ENCODE peak calls at places on chromosomes 4 and X, in nine cellular contexts. One of them, this sample, is unnamed.

GRCh38 chrX:40147399-40148188 is 49.8 kb upstream of the BCOR start:
- DNase-seq in choroid plexus epithelial cell: no peak
- DNase-seq in heart right ventricle: no peak
- DNase-seq in neural crest cell: no peak
- DNase-seq in PC-9: no peak
- DNase-seq in tibial artery: no peak
- DNase-seq in CD8-positive, alpha-beta T cell: no peak
- DNase-seq in pancreas: no peak
- DNase-seq in AG10803: no peak
- DNase-seq in this sample: peak; percentile 43

GRCh38 chrX:37860731-37861130 is 13.4 kb upstream of the DYNLT3 start:
- DNase-seq in choroid plexus epithelial cell: no peak
- DNase-seq in heart right ventricle: no peak
- DNase-seq in neural crest cell: no peak
- DNase-seq in PC-9: no peak
- DNase-seq in tibial artery: no peak
- DNase-seq in CD8-positive, alpha-beta T cell: no peak
- DNase-seq in pancreas: no peak
- DNase-seq in AG10803: no peak
- DNase-seq in this sample: no peak

GRCh38 chr4:69823481-69824186 is 36.3 kb downstream of the SULT1E1 start:
- DNase-seq in choroid plexus epithelial cell: peak; percentile 81
- DNase-seq in heart right ventricle: no peak
- DNase-seq in neural crest cell: no peak
- DNase-seq in PC-9: no peak
- DNase-seq in tibial artery: no peak
- DNase-seq in CD8-positive, alpha-beta T cell: peak; percentile 34
- DNase-seq in pancreas: peak; percentile 64
- DNase-seq in AG10803: peak; percentile 20
- DNase-seq in this sample: no peak

GRCh38 chrX:148940411-148940996 is 440.1 kb downstream of the AFF2 start:
- DNase-seq in choroid plexus epithelial cell: peak; percentile 26
- DNase-seq in heart right ventricle: no peak
- DNase-seq in neural crest cell: no peak
- DNase-seq in PC-9: no peak
- DNase-seq in tibial artery: no peak
- DNase-seq in CD8-positive, alpha-beta T cell: no peak
- DNase-seq in pancreas: no peak
- DNase-seq in AG10803: peak; percentile 13
- DNase-seq in this sample: no peak

GRCh38 chr4:99755223-99755944 is 61.2 kb upstream of the DAPP1 start:
- DNase-seq in choroid plexus epithelial cell: peak; percentile 8
- DNase-seq in heart right ventricle: no peak
- DNase-seq in neural crest cell: no peak
- DNase-seq in PC-9: no peak
- DNase-seq in tibial artery: no peak
- DNase-seq in CD8-positive, alpha-beta T cell: no peak
- DNase-seq in pancreas: no peak
- DNase-seq in AG10803: no peak
- DNase-seq in this sample: no peak

GRCh38 chr4:87444741-87445140 is 22.4 kb downstream of the NUDT9 start:
- DNase-seq in choroid plexus epithelial cell: no peak
- DNase-seq in heart right ventricle: no peak
- DNase-seq in neural crest cell: no peak
- DNase-seq in PC-9: no peak
- DNase-seq in tibial artery: no peak
- DNase-seq in CD8-positive, alpha-beta T cell: no peak
- DNase-seq in pancreas: no peak
- DNase-seq in AG10803: no peak
- DNase-seq in this sample: no peak

GRCh38 chr4:80407246-80407645 is 71.7 kb downstream of the CFAP299 start:
- DNase-seq in choroid plexus epithelial cell: peak; percentile 2
- DNase-seq in heart right ventricle: peak; percentile 37
- DNase-seq in neural crest cell: no peak
- DNase-seq in PC-9: no peak
- DNase-seq in tibial artery: peak; percentile 78
- DNase-seq in CD8-positive, alpha-beta T cell: no peak
- DNase-seq in pancreas: no peak
- DNase-seq in AG10803: peak; percentile 89
- DNase-seq in this sample: no peak

GRCh38 chr4:64158648-64159326 is 250.5 kb downstream of the TECRL start:
- DNase-seq in choroid plexus epithelial cell: peak; percentile 70
- DNase-seq in heart right ventricle: peak; percentile 30
- DNase-seq in neural crest cell: peak; percentile 75
- DNase-seq in PC-9: peak; percentile 55
- DNase-seq in tibial artery: peak; percentile 43
- DNase-seq in CD8-positive, alpha-beta T cell: no peak
- DNase-seq in pancreas: peak; percentile 22
- DNase-seq in AG10803: peak; percentile 47
- DNase-seq in this sample: peak; percentile 40

GRCh38 chr4:78222575-78223186 is 165.6 kb downstream of the FRAS1 start:
- DNase-seq in choroid plexus epithelial cell: no peak
- DNase-seq in heart right ventricle: no peak
- DNase-seq in neural crest cell: no peak
- DNase-seq in PC-9: no peak
- DNase-seq in tibial artery: no peak
- DNase-seq in CD8-positive, alpha-beta T cell: no peak
- DNase-seq in pancreas: no peak
- DNase-seq in AG10803: no peak
- DNase-seq in this sample: no peak

GRCh38 chr4:10099521-10100325 is 16.9 kb downstream of the WDR1 start:
- DNase-seq in choroid plexus epithelial cell: no peak
- DNase-seq in heart right ventricle: no peak
- DNase-seq in neural crest cell: no peak
- DNase-seq in PC-9: no peak
- DNase-seq in tibial artery: no peak
- DNase-seq in CD8-positive, alpha-beta T cell: no peak
- DNase-seq in pancreas: no peak
- DNase-seq in AG10803: no peak
- DNase-seq in this sample: no peak

GRCh38 chr4:173257732-173258717 is 76.1 kb downstream of the HMGB2 start:
- DNase-seq in choroid plexus epithelial cell: peak; percentile 88
- DNase-seq in heart right ventricle: peak; percentile 61
- DNase-seq in neural crest cell: peak; percentile 38
- DNase-seq in PC-9: peak; percentile 48
- DNase-seq in tibial artery: peak; percentile 48
- DNase-seq in CD8-positive, alpha-beta T cell: peak; percentile 28
- DNase-seq in pancreas: peak; percentile 37
- DNase-seq in AG10803: peak; percentile 67
- DNase-seq in this sample: peak; percentile 43

GRCh38 chr4:173256825-173257224 is 77.3 kb downstream of the HMGB2 start:
- DNase-seq in choroid plexus epithelial cell: no peak
- DNase-seq in heart right ventricle: no peak
- DNase-seq in neural crest cell: no peak
- DNase-seq in PC-9: no peak
- DNase-seq in tibial artery: no peak
- DNase-seq in CD8-positive, alpha-beta T cell: no peak
- DNase-seq in pancreas: no peak
- DNase-seq in AG10803: no peak
- DNase-seq in this sample: no peak

GRCh38 chr4:173261052-173261451 is 73.1 kb downstream of the HMGB2 start:
- DNase-seq in choroid plexus epithelial cell: no peak
- DNase-seq in heart right ventricle: no peak
- DNase-seq in neural crest cell: no peak
- DNase-seq in PC-9: no peak
- DNase-seq in tibial artery: no peak
- DNase-seq in CD8-positive, alpha-beta T cell: no peak
- DNase-seq in pancreas: no peak
- DNase-seq in AG10803: no peak
- DNase-seq in this sample: no peak

GRCh38 chr4:173258866-173259265 is 75.3 kb downstream of the HMGB2 start:
- DNase-seq in choroid plexus epithelial cell: no peak
- DNase-seq in heart right ventricle: no peak
- DNase-seq in neural crest cell: no peak
- DNase-seq in PC-9: no peak
- DNase-seq in tibial artery: no peak
- DNase-seq in CD8-positive, alpha-beta T cell: no peak
- DNase-seq in pancreas: no peak
- DNase-seq in AG10803: no peak
- DNase-seq in this sample: no peak

DNA sequence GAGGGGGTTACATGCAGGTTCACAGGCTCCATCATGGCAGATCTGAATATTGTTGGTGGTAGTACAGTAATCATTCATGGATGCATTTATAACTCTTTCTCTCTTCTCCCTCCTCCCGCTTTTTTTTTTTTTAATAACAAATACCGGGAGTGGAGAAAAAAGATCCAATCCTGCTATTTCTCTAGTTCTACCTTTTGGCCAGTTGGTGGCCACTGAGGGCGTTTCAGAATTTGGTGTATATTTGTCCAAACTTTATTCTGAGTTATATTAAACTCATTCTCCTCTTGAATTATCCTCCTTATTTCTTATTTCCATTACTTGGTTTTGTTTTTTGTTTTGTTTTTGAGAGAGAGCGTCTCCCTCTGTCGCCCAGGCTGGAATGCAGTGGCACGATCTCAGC is 74.8 kb downstream of the HMGB2 start:
- DNase-seq in choroid plexus epithelial cell: no peak
- DNase-seq in heart right ventricle: no peak
- DNase-seq in neural crest cell: no peak
- DNase-seq in PC-9: no peak
- DNase-seq in tibial artery: no peak
- DNase-seq in CD8-positive, alpha-beta T cell: no peak
- DNase-seq in pancreas: no peak
- DNase-seq in AG10803: no peak
- DNase-seq in this sample: no peak
- TF ChIP-seq CTCF in choroid plexus epithelial cell: peak; percentile 45
- TF ChIP-seq CTCF in heart right ventricle: no peak
- TF ChIP-seq CTCF in neural crest cell: peak; percentile 41
- TF ChIP-seq CTCF in PC-9: no peak
- TF ChIP-seq CTCF in tibial artery: no peak
- TF ChIP-seq CTCF in CD8-positive, alpha-beta T cell: no peak
- TF ChIP-seq CTCF in pancreas: no peak
- TF ChIP-seq CTCF in AG10803: no peak
- TF ChIP-seq CTCF in this sample: no peak

DNA sequence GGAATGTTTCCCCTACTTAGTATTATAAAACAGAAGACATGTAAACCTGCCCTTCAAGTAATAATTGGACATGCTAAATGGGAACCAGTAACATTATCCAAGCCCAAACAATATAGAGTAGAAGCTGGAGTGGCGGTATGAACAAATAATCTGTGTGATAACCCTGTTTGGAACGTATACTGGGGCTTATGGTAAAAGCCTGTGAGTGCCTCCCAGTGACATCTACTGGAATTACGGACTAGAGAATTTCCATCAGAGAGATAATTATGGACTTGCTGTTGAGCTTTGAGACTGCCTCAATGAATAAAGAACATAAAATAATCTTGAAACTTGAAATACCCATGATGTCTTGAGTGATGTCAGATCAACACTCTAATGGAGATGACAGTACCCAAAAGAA is 406.3 kb upstream of the GRIA3 start:
- DNase-seq in choroid plexus epithelial cell: peak; percentile 6
- DNase-seq in heart right ventricle: no peak
- DNase-seq in neural crest cell: no peak
- DNase-seq in PC-9: no peak
- DNase-seq in tibial artery: no peak
- DNase-seq in CD8-positive, alpha-beta T cell: no peak
- DNase-seq in pancreas: no peak
- DNase-seq in AG10803: no peak
- DNase-seq in this sample: no peak
- TF ChIP-seq CTCF in choroid plexus epithelial cell: no peak
- TF ChIP-seq CTCF in heart right ventricle: no peak
- TF ChIP-seq CTCF in neural crest cell: no peak
- TF ChIP-seq CTCF in PC-9: no peak
- TF ChIP-seq CTCF in tibial artery: no peak
- TF ChIP-seq CTCF in CD8-positive, alpha-beta T cell: no peak
- TF ChIP-seq CTCF in pancreas: no peak
- TF ChIP-seq CTCF in AG10803: no peak
- TF ChIP-seq CTCF in this sample: no peak

GRCh38 chr4:76622717-76623116 is 187.7 kb downstream of the SHROOM3 start:
- DNase-seq in choroid plexus epithelial cell: no peak
- DNase-seq in heart right ventricle: no peak
- DNase-seq in neural crest cell: no peak
- DNase-seq in PC-9: no peak
- DNase-seq in tibial artery: no peak
- DNase-seq in CD8-positive, alpha-beta T cell: no peak
- DNase-seq in pancreas: no peak
- DNase-seq in AG10803: no peak
- DNase-seq in this sample: no peak
- TF ChIP-seq CTCF in choroid plexus epithelial cell: no peak
- TF ChIP-seq CTCF in heart right ventricle: no peak
- TF ChIP-seq CTCF in neural crest cell: no peak
- TF ChIP-seq CTCF in PC-9: no peak
- TF ChIP-seq CTCF in tibial artery: no peak
- TF ChIP-seq CTCF in CD8-positive, alpha-beta T cell: no peak
- TF ChIP-seq CTCF in pancreas: no peak
- TF ChIP-seq CTCF in AG10803: no peak
- TF ChIP-seq CTCF in this sample: no peak

DNA sequence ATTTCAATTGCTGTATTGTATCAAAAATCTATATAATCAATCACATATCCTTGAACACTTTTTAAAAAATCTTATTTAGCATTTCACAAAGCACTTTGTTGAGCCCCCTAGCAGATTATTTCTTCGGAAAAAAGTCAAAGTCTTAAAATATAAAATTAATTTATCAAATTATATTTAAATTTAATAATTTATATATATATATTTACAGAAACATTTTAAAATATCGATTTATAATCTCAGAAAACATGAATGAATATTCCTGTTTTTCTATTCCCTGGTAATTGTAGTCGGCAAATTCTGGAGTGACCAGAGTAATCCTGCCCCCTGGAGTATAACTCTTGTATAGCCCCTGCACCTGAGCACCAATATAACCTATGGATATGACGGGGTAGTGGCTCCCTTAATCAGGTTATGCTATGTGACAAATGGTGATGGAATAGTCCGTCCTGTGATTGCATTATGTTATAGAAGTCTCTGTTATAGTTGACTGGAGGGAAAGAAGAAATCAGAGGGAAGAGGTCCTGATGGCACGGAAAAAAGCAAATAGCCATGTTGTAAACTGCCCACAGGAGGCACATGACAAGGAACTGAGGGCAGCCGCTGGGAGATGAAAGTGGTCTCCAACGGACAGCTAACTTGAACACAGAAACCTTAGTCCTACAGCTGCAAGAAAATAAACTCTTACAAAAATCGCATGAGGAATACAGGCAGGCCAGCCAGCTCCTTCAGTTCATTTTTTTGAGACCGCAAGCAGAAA is 1092.3 kb downstream of the ARAP2 start:
- DNase-seq in choroid plexus epithelial cell: no peak
- DNase-seq in heart right ventricle: no peak
- DNase-seq in neural crest cell: peak; percentile 16
- DNase-seq in PC-9: no peak
- DNase-seq in tibial artery: no peak
- DNase-seq in CD8-positive, alpha-beta T cell: no peak
- DNase-seq in pancreas: no peak
- DNase-seq in AG10803: no peak
- DNase-seq in this sample: no peak
- TF ChIP-seq CTCF in choroid plexus epithelial cell: peak; percentile 10
- TF ChIP-seq CTCF in heart right ventricle: no peak
- TF ChIP-seq CTCF in neural crest cell: peak; percentile 73
- TF ChIP-seq CTCF in PC-9: peak; percentile 78
- TF ChIP-seq CTCF in tibial artery: no peak
- TF ChIP-seq CTCF in CD8-positive, alpha-beta T cell: no peak
- TF ChIP-seq CTCF in pancreas: peak; percentile 18
- TF ChIP-seq CTCF in AG10803: no peak
- TF ChIP-seq CTCF in this sample: peak; percentile 22

DNA sequence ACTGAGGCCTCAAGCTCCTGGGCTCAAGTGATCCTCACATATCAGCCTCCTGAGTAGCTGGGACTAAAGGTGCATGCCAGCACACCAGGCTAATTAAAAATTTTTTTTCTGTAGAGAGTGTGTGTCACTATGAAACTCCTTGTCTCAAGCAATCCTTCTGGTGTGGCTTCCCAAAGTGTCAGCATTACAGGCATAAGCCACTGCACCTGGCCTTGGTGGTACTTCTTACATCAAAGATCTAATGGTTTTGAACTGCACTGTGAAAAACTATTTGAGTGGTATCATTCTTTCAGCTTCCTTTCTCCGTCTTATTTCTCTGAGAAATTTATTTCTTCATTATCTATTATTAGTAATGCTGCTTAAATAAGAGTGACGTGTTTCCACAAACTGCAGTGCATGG is 98.5 kb downstream of the UNC5C start:
- DNase-seq in choroid plexus epithelial cell: no peak
- DNase-seq in heart right ventricle: no peak
- DNase-seq in neural crest cell: no peak
- DNase-seq in PC-9: no peak
- DNase-seq in tibial artery: no peak
- DNase-seq in CD8-positive, alpha-beta T cell: no peak
- DNase-seq in pancreas: no peak
- DNase-seq in AG10803: no peak
- DNase-seq in this sample: no peak
- TF ChIP-seq CTCF in choroid plexus epithelial cell: no peak
- TF ChIP-seq CTCF in heart right ventricle: no peak
- TF ChIP-seq CTCF in neural crest cell: no peak
- TF ChIP-seq CTCF in PC-9: no peak
- TF ChIP-seq CTCF in tibial artery: no peak
- TF ChIP-seq CTCF in CD8-positive, alpha-beta T cell: no peak
- TF ChIP-seq CTCF in pancreas: no peak
- TF ChIP-seq CTCF in AG10803: no peak
- TF ChIP-seq CTCF in this sample: no peak

This sample was measured in GM13977.